ENCODE peak calls at places on chromosome 21, in five cellular contexts. P is mammary epithelial cell, F is pancreas, C is psoas muscle, H is heart right ventricle. A is an unnamed sample. For H3K4me1, the result is how much of the 10 kb centered on the place peaks cover.

GRCh38 chr21:28991861-28992525 is 684 bp downstream of the LTN1 start:
- DNase-seq in H (no peak), F (no peak), C (no peak), P (peak), A (peak)

GRCh38 chr21:41695513-41695912 is 71.3 kb downstream of the RIPK4 start:
- DNase-seq in F (no peak), P (no peak), C (no peak), H (no peak), A (no peak)

GRCh38 chr21:15826147-15826780 is 96.5 kb downstream of the USP25 start:
- DNase-seq in H (no peak), F (no peak), P (peak), C (no peak), A (peak)

GRCh38 chr21:35940074-35940927 is 120.0 kb downstream of the SETD4 start:
- DNase-seq in H (no peak), C (peak), P (peak), F (peak), A (peak)

GRCh38 chr21:33981341-33982101 is 65.9 kb upstream of the ATP5PO start:
- DNase-seq in H (peak), F (no peak), C (peak), P (no peak), A (no peak)

GRCh38 chr21:45537746-45538291 is 4.4 kb downstream of the SLC19A1 start:
- DNase-seq in P (no peak), F (peak), H (no peak), C (peak), A (no peak)

GRCh38 chr21:31145271-31145801 is 107.1 kb upstream of the KRTAP19-8 start:
- DNase-seq in F (no peak), P (no peak), H (no peak), C (no peak), A (peak)

GRCh38 chr21:16587671-16588379 is 858.0 kb downstream of the USP25 start:
- DNase-seq in F (no peak), C (no peak), P (peak), H (no peak), A (peak)

GRCh38 chr21:46060596-46061061 is 37.3 kb upstream of the COL6A2 start:
- DNase-seq in H (peak), P (peak), C (peak), F (no peak), A (peak)

GRCh38 chr21:35333831-35334593 is 284.9 kb upstream of the RUNX1 start:
- DNase-seq in H (no peak), P (no peak), C (no peak), F (no peak), A (no peak)

GRCh38 chr21:46219591-46220239 is 8.9 kb downstream of the LSS start:
- DNase-seq in P (no peak), H (peak), C (no peak), F (no peak), A (no peak)

GRCh38 chr21:37371041-37371397 is 4.4 kb downstream of the DYRK1A start:
- DNase-seq in F (no peak), P (no peak), H (no peak), C (no peak), A (no peak)
- H3K4me1 ChIP-seq in F (under half), P (under half), H (under half), C (half or more), A (under half)

GRCh38 chr21:43926196-43926595 is 61.2 kb downstream of the AGPAT3 start:
- DNase-seq in P (no peak), F (no peak), H (no peak), C (no peak), A (no peak)
- H3K4me1 ChIP-seq in P (under half), F (under half), H (under half), C (half or more), A (under half)

GRCh38 chr21:43597845-43598244 is 61.4 kb downstream of the HSF2BP start:
- DNase-seq in P (no peak), C (no peak), F (no peak), H (no peak), A (no peak)
- H3K4me1 ChIP-seq in P (half or more), C (under half), F (under half), H (under half), A (under half)

GRCh38 chr21:43882952-43883492 is 18.0 kb downstream of the AGPAT3 start:
- DNase-seq in C (no peak), P (no peak), H (no peak), F (no peak), A (no peak)
- H3K4me1 ChIP-seq in C (under half), P (under half), H (under half), F (under half), A (under half)